ENCODE peak calls at places on chromosomes 11 and 22, in nine cellular contexts. W is AG04450, N is pancreas, U is bronchial epithelial cell, C is prostate gland, X is astrocyte of the spinal cord, B is foreskin fibroblast, Q is Peyer's patch, I is psoas muscle. D is an unnamed sample.

GRCh38 chr22:50576070-50576469 is 2.2 kb downstream of the CPT1B start:
- DNase-seq in W (no peak), N (no peak), U (peak), C (no peak), X (peak), B (peak), Q (peak), I (no peak), D (peak)

GRCh38 chr22:45511847-45512261 is 9.2 kb downstream of the FBLN1 start:
- DNase-seq in W (peak), N (peak), U (no peak), C (no peak), X (peak), B (peak), Q (no peak), I (peak), D (peak)

GRCh38 chr11:27971256-27971655 is 136.7 kb downstream of the KIF18A start:
- DNase-seq in W (no peak), N (no peak), U (no peak), C (no peak), X (no peak), B (no peak), Q (no peak), I (no peak), D (no peak)

GRCh38 chr11:69942333-69942820 is 123.2 kb upstream of the FGF3 start:
- DNase-seq in W (no peak), N (no peak), U (no peak), C (no peak), X (no peak), B (no peak), Q (peak), I (no peak), D (no peak)

GRCh38 chr11:13008625-13009475 is at the start of gene RASSF10:
- DNase-seq in W (no peak), N (peak), U (peak), C (peak), X (peak), B (peak), Q (peak), I (peak), D (no peak)

GRCh38 chr22:37218771-37219411 is 6.6 kb upstream of the SSTR3 start:
- DNase-seq in W (no peak), N (no peak), U (no peak), C (no peak), X (no peak), B (no peak), Q (no peak), I (no peak), D (no peak)

GRCh38 chr11:74018331-74019005 is 9.6 kb upstream of the UCP3 start:
- DNase-seq in W (peak), N (peak), U (peak), C (peak), X (peak), B (peak), Q (peak), I (peak), D (peak)

GRCh38 chr22:39428597-39429071 is 28.2 kb upstream of the MGAT3 start:
- DNase-seq in W (no peak), N (no peak), U (no peak), C (no peak), X (peak), B (peak), Q (no peak), I (peak), D (no peak)

GRCh38 chr11:69388210-69388609 is 93.3 kb upstream of the LINC01488 start:
- DNase-seq in W (no peak), N (no peak), U (no peak), C (no peak), X (no peak), B (no peak), Q (no peak), I (no peak), D (no peak)

GRCh38 chr11:73162196-73162740 is 20.1 kb upstream of the FCHSD2 start:
- DNase-seq in W (no peak), N (no peak), U (no peak), C (no peak), X (no peak), B (no peak), Q (no peak), I (no peak), D (no peak)

DNA sequence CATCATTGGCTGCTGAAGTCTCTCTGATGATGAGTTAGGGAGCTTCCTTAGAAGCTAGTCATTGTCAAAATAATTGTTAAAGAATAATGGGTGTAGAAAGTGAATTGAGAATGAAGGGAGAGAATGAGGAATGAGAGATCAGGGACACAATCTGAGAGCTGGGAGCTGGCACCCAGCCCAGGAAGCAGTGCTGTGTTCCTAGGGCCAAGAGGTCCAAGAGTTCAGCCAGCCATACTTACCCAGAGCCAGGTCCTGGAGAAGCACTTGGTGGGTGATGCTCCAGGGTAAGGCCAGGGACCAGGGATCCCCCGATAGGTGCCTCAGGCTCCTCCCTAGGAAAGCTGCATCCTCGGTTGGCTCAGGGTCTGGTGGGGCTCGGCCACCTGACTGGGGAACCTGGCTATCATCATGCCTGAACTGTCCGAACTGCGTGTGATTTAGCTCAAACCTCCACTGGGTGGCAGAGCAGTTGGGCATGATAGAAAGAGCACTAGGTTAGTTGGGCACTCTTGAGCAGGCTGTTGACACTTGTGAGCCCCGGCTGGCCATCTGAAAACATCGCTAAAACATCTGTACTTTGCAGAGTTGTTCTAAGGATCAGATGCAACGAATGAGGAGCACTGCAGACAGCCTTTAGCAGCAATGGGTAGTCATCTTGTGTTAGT is 123.9 kb upstream of the NCAM1 start:
- DNase-seq in W (no peak), N (no peak), U (no peak), C (no peak), X (no peak), B (peak), Q (no peak), I (no peak), D (no peak)
- TF ChIP-seq CTCF in W (no peak), N (no peak), U (peak), C (no peak), X (peak), B (peak), Q (no peak), I (peak), D (no peak)

GRCh38 chr22:23837911-23838685 is 708 bp downstream of the DERL3 start:
- DNase-seq in W (no peak), N (no peak), U (no peak), C (no peak), X (no peak), B (no peak), Q (peak), I (peak), D (no peak)

GRCh38 chr22:23836692-23837495 is 1.9 kb downstream of the DERL3 start:
- DNase-seq in W (no peak), N (no peak), U (no peak), C (no peak), X (no peak), B (no peak), Q (no peak), I (peak), D (no peak)

GRCh38 chr22:23836281-23836680 is 2.5 kb downstream of the DERL3 start:
- DNase-seq in W (no peak), N (no peak), U (no peak), C (no peak), X (no peak), B (no peak), Q (peak), I (no peak), D (no peak)

GRCh38 chr22:23838686-23839468 is at the start of gene DERL3:
- DNase-seq in W (peak), N (peak), U (peak), C (peak), X (peak), B (peak), Q (peak), I (peak), D (peak)

DNA sequence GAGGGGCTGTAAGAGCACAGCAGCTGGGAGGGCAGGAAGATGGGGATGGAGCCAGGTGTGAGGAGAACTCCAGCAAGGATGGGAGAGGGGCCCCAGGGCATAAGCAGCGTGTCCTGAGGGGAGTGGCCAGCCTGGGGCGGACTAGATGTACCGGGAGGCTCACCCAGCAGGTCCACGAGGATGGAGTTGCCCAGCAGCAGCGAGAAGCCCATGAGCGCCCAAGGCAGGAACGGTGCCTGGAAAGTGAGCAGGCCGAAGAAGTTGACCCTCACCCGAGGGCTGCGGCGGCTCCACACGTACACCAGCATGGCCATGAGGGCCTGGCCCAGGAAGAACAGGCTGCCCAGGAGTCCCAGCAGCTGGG is 1.3 kb downstream of the DERL3 start:
- DNase-seq in W (no peak), N (no peak), U (no peak), C (no peak), X (no peak), B (no peak), Q (no peak), I (peak), D (no peak)
- H3K4me3 ChIP-seq in W (no peak), N (peak), U (no peak), C (no peak), X (no peak), B (no peak), Q (peak), I (no peak), D (no peak)

DNA sequence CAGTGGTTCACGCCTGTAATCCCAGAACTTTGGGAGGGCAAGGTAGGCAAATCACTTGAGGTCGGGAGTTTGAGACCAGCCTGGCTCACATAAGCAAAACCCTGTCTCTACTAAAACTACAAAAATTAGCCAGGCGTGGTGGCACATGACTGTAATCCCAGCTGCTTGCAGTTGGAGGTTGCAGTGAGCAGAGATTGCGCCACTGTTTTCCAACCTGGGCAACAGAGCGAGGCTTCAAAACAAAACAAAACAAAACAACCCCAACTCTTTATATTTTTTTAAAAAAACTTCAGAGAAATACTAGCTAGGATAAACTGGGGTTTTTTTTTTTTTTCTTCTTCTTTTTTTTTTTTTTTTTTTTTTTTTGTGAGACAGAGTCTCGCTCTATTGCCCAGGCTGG is 31.8 kb upstream of the RAPSN start:
- DNase-seq in W (no peak), N (no peak), U (no peak), C (no peak), X (no peak), B (no peak), Q (no peak), I (no peak), D (no peak)
- TF ChIP-seq CTCF in W (no peak), N (no peak), U (no peak), C (no peak), X (no peak), B (no peak), Q (no peak), I (no peak), D (no peak)

GRCh38 chr22:19891350-19892248 is 36.9 kb upstream of the GNB1L start:
- DNase-seq in W (peak), N (no peak), U (peak), C (no peak), X (peak), B (peak), Q (no peak), I (no peak), D (no peak)

GRCh38 chr22:19892925-19893324 is 38.3 kb upstream of the GNB1L start:
- DNase-seq in W (no peak), N (no peak), U (no peak), C (no peak), X (no peak), B (no peak), Q (no peak), I (no peak), D (no peak)

GRCh38 chr22:19890502-19891349 is 36.1 kb upstream of the GNB1L start:
- DNase-seq in W (no peak), N (no peak), U (no peak), C (no peak), X (no peak), B (no peak), Q (no peak), I (no peak), D (no peak)

GRCh38 chr22:19893363-19893762 is 38.7 kb upstream of the GNB1L start:
- DNase-seq in W (no peak), N (no peak), U (no peak), C (no peak), X (no peak), B (no peak), Q (no peak), I (no peak), D (no peak)

GRCh38 chr22:19892249-19892879 is 37.7 kb upstream of the GNB1L start:
- DNase-seq in W (no peak), N (no peak), U (peak), C (no peak), X (peak), B (no peak), Q (no peak), I (no peak), D (no peak)
- H3K4me3 ChIP-seq in W (no peak), N (no peak), U (no peak), C (no peak), X (no peak), B (no peak), Q (peak), I (no peak), D (no peak)

GRCh38 chr22:46826438-46826837 is 64.0 kb downstream of the TBC1D22A start:
- DNase-seq in W (no peak), N (no peak), U (no peak), C (no peak), X (no peak), B (no peak), Q (no peak), I (no peak), D (no peak)

GRCh38 chr22:46828323-46829139 is 66.1 kb downstream of the TBC1D22A start:
- DNase-seq in W (no peak), N (no peak), U (no peak), C (no peak), X (no peak), B (no peak), Q (no peak), I (no peak), D (no peak)

GRCh38 chr22:46827781-46828180 is 65.3 kb downstream of the TBC1D22A start:
- DNase-seq in W (no peak), N (no peak), U (no peak), C (no peak), X (no peak), B (no peak), Q (no peak), I (no peak), D (no peak)

GRCh38 chr22:46825145-46825544 is 62.7 kb downstream of the TBC1D22A start:
- DNase-seq in W (no peak), N (no peak), U (no peak), C (no peak), X (no peak), B (no peak), Q (no peak), I (no peak), D (no peak)

GRCh38 chr22:46827072-46827780 is 64.8 kb downstream of the TBC1D22A start:
- DNase-seq in W (no peak), N (no peak), U (no peak), C (no peak), X (no peak), B (no peak), Q (no peak), I (no peak), D (no peak)
- TF ChIP-seq CTCF in W (no peak), N (no peak), U (no peak), C (no peak), X (no peak), B (no peak), Q (no peak), I (no peak), D (no peak)

D was measured in AG09309.